ENCODE peak calls at places on chromosomes 13 and 19, in nine cellular contexts. E is cardiac muscle cell, D is HFF-Myc, Q is brain microvascular endothelial cell, V is choroid plexus epithelial cell, P is epithelial cell of esophagus, W is AG10803, G is bronchial epithelial cell, R is left ventricle myocardium inferior. M is an unnamed sample.

GRCh38 chr13:40161931-40162330 is 504.5 kb downstream of the FOXO1 start:
- DNase-seq in P (no peak), D (no peak), R (no peak), V (no peak), Q (no peak), G (no peak), W (no peak), E (no peak), M (no peak)

GRCh38 chr19:7191946-7192691 is 102.1 kb downstream of the INSR start:
- DNase-seq in R (no peak), G (no peak), V (no peak), Q (no peak), D (peak; percentile 21), E (no peak), W (peak; percentile 68), P (no peak), M (no peak)

GRCh38 chr19:7502552-7502951 is 13.4 kb upstream of the ZNF358 start:
- DNase-seq in V (no peak), D (no peak), E (no peak), W (no peak), R (no peak), Q (no peak), P (no peak), G (no peak), M (no peak)

GRCh38 chr13:81396172-81396571 is 1055.2 kb upstream of the SPRY2 start:
- DNase-seq in D (no peak), P (no peak), W (no peak), E (no peak), R (no peak), G (no peak), V (no peak), Q (no peak), M (no peak)

GRCh38 chr13:114115191-114115671 is 17.2 kb downstream of the RASA3 start:
- DNase-seq in W (peak; percentile 83), G (peak; percentile 75), D (no peak), V (peak; percentile 75), R (no peak), P (peak; percentile 68), Q (peak; percentile 89), E (no peak), M (no peak)

GRCh38 chr13:29859971-29860370 is 9.6 kb upstream of the UBL3 start:
- DNase-seq in P (peak; percentile 83), R (no peak), D (no peak), W (peak; percentile 83), E (no peak), V (no peak), G (peak; percentile 73), Q (peak; percentile 50), M (no peak)

GRCh38 chr13:48400820-48401219 is 12.1 kb downstream of the LPAR6 start:
- DNase-seq in W (peak; percentile 79), R (no peak), P (peak; percentile 95), D (peak; percentile 32), Q (peak; percentile 14), G (peak; percentile 98), E (no peak), V (peak; percentile 90), M (peak; percentile 75)

GRCh38 chr19:10552596-10553053 is 8.9 kb downstream of the ATG4D start:
- DNase-seq in Q (no peak), V (peak; percentile 37), G (no peak), D (peak; percentile 20), E (no peak), P (no peak), R (no peak), W (no peak), M (no peak)

GRCh38 chr13:107819071-107819470 is 396.3 kb downstream of the LIG4 start:
- DNase-seq in V (no peak), E (no peak), Q (no peak), D (no peak), G (no peak), W (no peak), P (no peak), R (no peak), M (no peak)

GRCh38 chr19:18478545-18479311 is 40.8 kb upstream of the ISYNA1 start:
- DNase-seq in E (no peak), P (peak; percentile 83), G (peak; percentile 77), D (peak; percentile 77), Q (peak; percentile 73), W (peak; percentile 95), V (peak; percentile 89), R (peak; percentile 82), M (no peak)

GRCh38 chr19:40945645-40946044 is 45.4 kb upstream of the CYP2B6 start:
- DNase-seq in P (no peak), G (no peak), V (no peak), E (no peak), D (no peak), W (no peak), R (no peak), Q (no peak), M (no peak)

GRCh38 chr19:7926727-7927604 is 1.0 kb upstream of the CTXN1 start:
- DNase-seq in V (no peak), P (no peak), G (no peak), Q (no peak), R (no peak), D (no peak), W (no peak), E (no peak), M (no peak)

GRCh38 chr13:34201050-34201913 is 383.3 kb downstream of the RFC3 start:
- DNase-seq in D (no peak), G (peak; percentile 48), Q (peak; percentile 53), E (no peak), V (peak; percentile 76), R (no peak), P (peak; percentile 17), W (peak; percentile 94), M (no peak)

GRCh38 chr13:113969311-113969972 is 4.4 kb downstream of the C13orf46 start:
- DNase-seq in R (peak; percentile 7), E (no peak), D (no peak), P (no peak), Q (no peak), G (no peak), W (no peak), V (no peak), M (no peak)

DNA sequence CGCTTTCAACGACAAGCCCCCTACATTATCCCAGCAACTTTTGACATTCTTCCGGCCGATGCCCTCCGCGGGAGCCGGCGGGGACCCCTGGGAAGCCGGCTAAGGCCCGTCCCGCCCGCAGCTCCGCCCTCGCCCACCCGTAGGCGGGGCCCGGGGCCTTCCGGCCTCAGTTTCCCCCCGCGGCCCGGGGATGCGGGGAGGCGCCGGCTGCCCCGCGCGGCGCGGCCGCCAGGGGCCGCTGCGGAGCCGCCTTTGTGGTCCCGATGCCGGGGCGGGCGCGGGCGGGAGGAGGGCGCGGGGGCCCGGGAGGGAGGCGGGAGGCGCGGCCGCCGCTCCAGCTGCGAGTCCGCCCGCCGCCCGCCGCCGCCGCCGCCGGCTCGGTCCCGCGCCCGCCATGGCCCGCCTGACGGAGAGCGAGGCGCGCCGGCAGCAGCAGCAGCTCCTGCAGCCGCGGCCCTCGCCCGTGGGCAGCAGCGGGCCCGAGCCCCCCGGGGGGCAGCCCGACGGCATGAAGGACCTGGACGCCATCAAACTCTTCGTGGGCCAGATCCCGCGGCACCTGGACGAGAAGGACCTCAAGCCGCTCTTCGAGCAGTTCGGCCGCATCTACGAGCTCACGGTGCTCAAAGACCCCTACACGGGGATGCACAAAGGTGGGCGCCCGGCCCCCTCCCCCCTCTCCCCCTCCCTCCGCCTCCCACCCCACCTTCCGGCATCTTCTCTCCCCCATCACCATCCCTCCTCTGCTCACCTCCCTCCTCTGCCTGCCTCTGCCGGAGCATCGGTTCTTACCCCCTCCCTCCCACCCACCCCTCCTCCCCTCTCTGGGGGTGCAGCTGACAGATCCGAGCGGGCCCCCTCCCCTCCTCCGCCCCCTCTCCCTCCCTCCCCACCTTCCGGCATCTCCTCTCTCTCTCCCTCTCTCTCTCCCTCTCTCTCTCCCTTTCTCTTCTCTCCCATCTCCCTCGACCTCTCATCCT is at the start of gene CELF5:
- DNase-seq in G (no peak), D (no peak), R (peak; percentile 38), P (peak; percentile 23), E (peak; percentile 81), V (peak; percentile 11), Q (no peak), W (peak; percentile 11), M (no peak)
- H3K4me3 ChIP-seq in G (no peak within 1 kb of the TSS), D (no peak within 1 kb of the TSS), R (peak within 1 kb of the TSS; percentile 47), P (no peak within 1 kb of the TSS), E (peak within 1 kb of the TSS; percentile 21), V (no peak within 1 kb of the TSS), Q (no peak within 1 kb of the TSS), W (no peak within 1 kb of the TSS), M (no peak within 1 kb of the TSS)

GRCh38 chr13:111948281-111948680 is 118.7 kb upstream of the SOX1 start:
- DNase-seq in E (no peak), G (no peak), R (no peak), W (no peak), P (no peak), V (no peak), D (no peak), Q (no peak), M (no peak)

GRCh38 chr13:111949311-111949710 is 117.6 kb upstream of the SOX1 start:
- DNase-seq in E (no peak), R (no peak), P (no peak), Q (no peak), V (no peak), W (no peak), G (no peak), D (no peak), M (no peak)

GRCh38 chr13:111947026-111947810 is 119.7 kb upstream of the SOX1 start:
- DNase-seq in P (peak; percentile 7), V (no peak), W (no peak), G (no peak), Q (no peak), E (no peak), R (no peak), D (no peak), M (no peak)

GRCh38 chr13:111947876-111948275 is 119.1 kb upstream of the SOX1 start:
- DNase-seq in R (no peak), G (no peak), Q (no peak), D (no peak), E (no peak), P (no peak), W (no peak), V (no peak), M (no peak)

GRCh38 chr13:111948811-111949210 is 118.1 kb upstream of the SOX1 start:
- DNase-seq in V (no peak), E (no peak), D (no peak), G (no peak), P (no peak), Q (no peak), W (no peak), R (no peak), M (no peak)
- TF ChIP-seq CTCF in V (no peak), E (no peak), D (no peak), G (no peak), P (no peak), Q (no peak), W (no peak), R (no peak), M (no peak)

GRCh38 chr13:109704771-109705628 is 81.4 kb downstream of the IRS2 start:
- DNase-seq in G (peak; percentile 81), R (peak; percentile 47), E (no peak), D (no peak), P (peak; percentile 84), Q (no peak), V (peak; percentile 51), W (no peak), M (no peak)
- H3K4me3 ChIP-seq in G (no peak overlapping the region), R (no peak overlapping the region), E (no peak overlapping the region), D (no peak overlapping the region), P (no peak overlapping the region), Q (no peak overlapping the region), V (no peak overlapping the region), W (no peak overlapping the region), M (no peak overlapping the region)

DNA sequence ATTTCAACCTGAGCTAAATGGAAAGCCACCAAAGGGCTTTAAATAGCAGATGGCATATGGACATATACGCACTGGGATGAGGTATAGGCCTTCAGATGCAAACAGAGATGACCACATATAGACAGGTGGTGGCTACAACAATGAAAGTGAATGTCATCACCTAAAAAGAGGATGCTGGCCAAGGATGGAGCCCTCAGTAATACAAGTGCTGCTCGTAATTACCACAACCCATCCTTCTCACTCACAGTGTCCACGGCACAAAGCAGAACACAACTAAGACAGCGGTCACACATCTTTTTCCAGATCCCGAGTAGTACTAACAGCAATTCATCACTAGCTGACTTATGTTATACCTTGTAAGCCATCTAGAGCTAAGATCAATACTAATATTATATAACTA is 18.2 kb upstream of the DOCK9 start:
- DNase-seq in W (no peak), V (no peak), R (no peak), E (no peak), G (no peak), Q (no peak), D (no peak), P (no peak), M (no peak)
- TF ChIP-seq CTCF in W (no peak), V (no peak), R (no peak), E (no peak), G (no peak), Q (no peak), D (no peak), P (no peak), M (no peak)

M was measured in retinal pigment epithelial cell.